ENCODE peak calls at places on chromosomes 5 and 9, in ten cellular contexts. I is coronary artery, A is tibial nerve, G is lung, U is choroid plexus epithelial cell, Z is cardiac fibroblast, V is AG10803, S is colonic mucosa, H is BE2C, T is A673. D is an unnamed sample.

GRCh38 chr9:88258587-88258986 is 120.3 kb upstream of the SPATA31C2 start:
- DNase-seq in I (no peak), A (peak; percentile 8), G (peak; percentile 57), U (no peak), Z (peak; percentile 30), V (peak; percentile 60), S (no peak), H (no peak), T (no peak), D (peak; percentile 32)

GRCh38 chr5:43386960-43387362 is 25.2 kb downstream of the CCL28 start:
- DNase-seq in I (no peak), A (no peak), G (no peak), U (peak; percentile 8), Z (peak; percentile 31), V (no peak), S (no peak), H (no peak), T (no peak), D (no peak)

GRCh38 chr9:27460225-27461023 is 63.7 kb upstream of the IFNK start:
- DNase-seq in I (no peak), A (peak; percentile 20), G (no peak), U (no peak), Z (peak; percentile 22), V (peak; percentile 69), S (no peak), H (no peak), T (peak; percentile 1), D (no peak)

GRCh38 chr5:56677693-56678092 is 137.7 kb upstream of the MAP3K1 start:
- DNase-seq in I (no peak), A (no peak), G (no peak), U (peak; percentile 58), Z (no peak), V (no peak), S (no peak), H (no peak), T (no peak), D (no peak)

GRCh38 chr5:178320281-178320855 is 87.8 kb upstream of the PHYKPL start:
- DNase-seq in I (no peak), A (no peak), G (no peak), U (peak; percentile 15), Z (no peak), V (no peak), S (no peak), H (no peak), T (no peak), D (no peak)

GRCh38 chr9:21549251-21549765 is 67.2 kb upstream of the IFNE start:
- DNase-seq in I (no peak), A (no peak), G (no peak), U (peak; percentile 99), Z (peak; percentile 98), V (peak; percentile 92), S (peak; percentile 45), H (no peak), T (no peak), D (no peak)

GRCh38 chr5:171475551-171476035 is 56.1 kb downstream of the FGF18 start:
- DNase-seq in I (no peak), A (no peak), G (no peak), U (no peak), Z (no peak), V (no peak), S (no peak), H (no peak), T (no peak), D (no peak)

GRCh38 chr9:86405926-86406325 is 51.7 kb upstream of the TUT7 start:
- DNase-seq in I (no peak), A (no peak), G (no peak), U (peak; percentile 95), Z (peak; percentile 95), V (peak; percentile 82), S (no peak), H (no peak), T (peak; percentile 84), D (peak; percentile 26)

GRCh38 chr5:73111536-73111935 is 8.8 kb upstream of the TMEM171 start:
- DNase-seq in I (no peak), A (no peak), G (no peak), U (no peak), Z (no peak), V (no peak), S (no peak), H (no peak), T (no peak), D (no peak)

GRCh38 chr5:158414780-158415179 is 555.8 kb upstream of the CLINT1 start:
- DNase-seq in I (no peak), A (peak; percentile 28), G (no peak), U (peak; percentile 60), Z (peak; percentile 62), V (peak; percentile 84), S (no peak), H (no peak), T (no peak), D (no peak)

DNA sequence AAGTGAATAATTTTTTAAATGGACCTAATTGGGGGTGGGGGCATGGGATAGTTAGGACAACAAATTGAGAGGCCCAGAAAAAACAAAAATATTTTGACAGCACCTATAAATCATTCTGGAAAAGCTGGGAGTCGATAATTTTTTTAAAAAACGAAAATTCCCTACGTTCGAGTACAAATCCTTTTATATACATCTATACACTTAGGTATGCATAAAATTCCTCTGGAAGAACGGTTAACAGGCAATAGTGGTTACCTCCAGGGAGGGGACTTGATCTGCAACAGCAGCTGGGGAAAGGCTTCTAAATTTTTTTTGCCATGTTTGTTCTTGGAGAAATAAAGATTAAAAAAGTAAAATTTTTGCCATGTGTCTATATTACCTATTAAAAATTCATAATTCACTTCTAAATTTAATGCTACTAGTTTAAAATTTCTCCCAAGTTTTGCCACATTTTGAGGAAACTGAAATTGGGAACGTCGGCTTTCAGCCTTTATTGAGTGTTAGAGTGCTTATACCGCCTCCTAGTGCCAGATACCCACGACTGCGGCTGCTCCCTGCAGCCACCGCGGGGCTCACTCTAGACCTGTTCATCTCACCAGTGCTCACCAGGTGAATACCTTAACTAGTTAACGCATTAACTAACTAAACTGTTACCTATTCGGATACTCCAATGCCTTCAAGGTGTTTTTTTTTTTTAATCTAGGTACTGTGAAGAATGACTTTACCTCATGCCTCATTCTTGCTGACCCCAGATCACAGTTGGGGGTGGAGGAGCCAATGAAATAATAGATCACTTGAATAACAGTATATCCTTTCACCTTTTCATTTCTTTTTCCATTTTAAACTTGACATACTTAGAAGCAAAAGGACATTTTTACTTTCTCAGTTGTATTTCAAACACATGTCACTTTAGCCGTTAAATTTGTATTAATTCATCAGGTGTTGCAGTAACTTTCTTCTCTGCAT is 1.8 kb upstream of the BHMT start:
- DNase-seq in I (no peak), A (peak; percentile 12), G (no peak), U (peak; percentile 24), Z (peak; percentile 16), V (no peak), S (peak; percentile 27), H (no peak), T (no peak), D (no peak)
- TF ChIP-seq CTCF in I (no peak), A (no peak), G (no peak), U (peak; percentile 72), Z (peak; percentile 39), V (peak; percentile 18), S (peak; percentile 32), H (peak; percentile 54), T (peak; percentile 42), D (no peak)

DNA sequence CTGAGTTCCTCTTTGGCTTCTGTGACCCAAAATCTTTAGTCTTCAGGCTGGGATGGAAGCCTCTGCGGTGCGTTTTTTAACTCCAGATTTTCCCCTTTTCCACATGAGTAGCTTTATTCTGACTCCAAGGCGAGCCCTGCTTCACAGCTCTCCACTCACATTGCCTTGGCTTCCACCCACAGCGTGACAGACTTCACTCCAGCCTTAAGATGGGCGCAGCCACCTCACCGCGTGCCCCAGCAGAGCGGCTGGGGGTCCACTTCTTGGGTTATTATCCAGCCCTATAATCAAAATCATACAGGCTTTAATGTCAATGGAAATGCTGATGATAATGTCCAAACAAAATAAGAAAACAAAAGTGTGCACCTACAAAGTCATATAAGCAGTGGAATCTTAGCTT is 1.2 kb downstream of the EXOC3 start:
- DNase-seq in I (no peak), A (no peak), G (no peak), U (no peak), Z (no peak), V (no peak), S (no peak), H (no peak), T (no peak), D (no peak)
- H3K4me3 ChIP-seq in I (peak overlapping the region; percentile 83), A (peak overlapping the region; percentile 93), G (no peak overlapping the region), U (peak overlapping the region; percentile 94), Z (peak overlapping the region; percentile 100), V (peak overlapping the region; percentile 100), S (peak overlapping the region; percentile 93), H (peak overlapping the region; percentile 93), T (peak overlapping the region; percentile 97), D (peak overlapping the region; percentile 96)

DNA sequence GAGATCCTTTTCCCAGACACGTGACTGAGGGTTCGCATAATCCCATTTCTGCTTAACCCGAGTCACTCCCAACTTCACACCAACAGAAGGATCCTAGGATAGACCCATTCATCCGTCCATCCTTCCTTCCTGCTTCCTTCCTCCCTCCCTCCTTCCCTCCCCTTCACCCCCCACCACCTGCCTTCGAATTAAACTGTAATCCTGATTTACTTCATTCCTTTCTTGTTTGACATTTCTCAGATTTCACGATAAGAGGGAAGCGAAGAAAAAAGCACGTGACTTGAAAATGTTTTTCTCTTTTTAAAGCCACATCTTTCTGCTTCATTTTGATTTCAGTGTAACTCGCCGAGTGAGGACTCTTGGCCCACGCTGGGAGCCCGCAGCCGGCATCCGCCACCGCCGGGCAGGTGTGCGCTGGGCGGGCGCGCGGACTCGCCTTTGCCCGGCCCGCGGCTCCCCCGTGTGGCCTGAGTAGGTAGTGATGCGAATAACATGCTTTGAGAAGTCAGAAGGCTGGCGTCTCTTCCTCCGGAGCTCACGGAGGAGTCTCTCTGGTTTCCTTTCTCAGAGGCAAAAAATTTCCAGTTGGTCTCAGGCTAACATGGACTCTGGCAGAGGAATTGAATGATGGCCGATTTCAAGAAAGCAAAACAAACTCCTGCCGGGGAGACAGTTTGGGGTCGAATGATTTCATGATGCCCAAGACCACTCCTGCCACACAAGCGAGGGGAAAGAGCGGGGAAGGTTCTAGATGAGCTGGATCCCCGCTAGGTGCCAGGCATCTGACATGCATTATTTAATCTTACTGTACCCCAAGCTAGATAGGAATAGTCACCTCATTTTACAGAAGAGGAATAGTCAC is 117.7 kb downstream of the SLC12A2 start:
- DNase-seq in I (no peak), A (peak; percentile 90), G (peak; percentile 87), U (peak; percentile 76), Z (peak; percentile 69), V (peak; percentile 53), S (peak; percentile 93), H (peak; percentile 86), T (peak; percentile 69), D (peak; percentile 79)
- TF ChIP-seq CTCF in I (peak; percentile 91), A (peak; percentile 88), G (peak; percentile 75), U (peak; percentile 71), Z (peak; percentile 63), V (peak; percentile 67), S (peak; percentile 87), H (peak; percentile 75), T (peak; percentile 75), D (peak; percentile 68)

DNA sequence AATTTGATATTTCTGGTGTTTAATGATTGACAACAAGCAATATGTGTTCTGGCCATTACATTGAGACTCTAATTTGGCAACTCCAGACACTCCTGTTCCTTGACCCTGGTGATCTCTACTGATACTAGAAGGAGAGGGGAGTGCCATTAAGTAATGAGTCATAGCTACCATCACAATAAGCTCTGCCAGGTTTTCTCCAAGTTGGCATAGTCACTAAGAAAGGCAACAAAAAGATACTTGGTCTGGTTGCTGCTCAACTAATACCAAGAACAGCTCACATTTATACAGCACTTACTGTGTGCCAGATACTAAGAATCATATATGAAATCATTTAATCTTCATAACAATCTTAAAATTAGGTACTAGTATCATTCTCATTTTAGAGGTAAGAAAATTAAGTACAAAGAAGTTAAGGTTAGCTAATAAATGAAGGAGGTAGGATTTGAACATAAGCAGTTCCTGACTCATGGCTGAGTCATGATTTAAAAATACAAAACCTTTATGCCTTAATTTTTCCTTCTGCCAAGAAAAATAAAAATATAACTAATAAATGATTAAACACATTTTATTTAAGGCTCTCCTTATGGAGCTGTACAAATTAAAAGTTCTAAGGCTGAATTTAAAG is 19.9 kb upstream of the PRXL2C start:
- DNase-seq in I (no peak), A (no peak), G (no peak), U (peak; percentile 65), Z (peak; percentile 77), V (peak; percentile 23), S (no peak), H (no peak), T (no peak), D (no peak)
- H3K4me3 ChIP-seq in I (no peak overlapping the region), A (no peak overlapping the region), G (no peak overlapping the region), U (no peak overlapping the region), Z (no peak overlapping the region), V (no peak overlapping the region), S (no peak overlapping the region), H (no peak overlapping the region), T (no peak overlapping the region), D (no peak overlapping the region)